ENCODE peak calls at places on chromosomes 6 and 20, in five cellular contexts. One of them, this sample, is unnamed.

GRCh38 chr6:4906293-4906941 is 97.4 kb downstream of the RPP40 start:
- DNase-seq in H9: no peak
- DNase-seq in H1: peak; percentile 28
- DNase-seq in neuronal stem cell: no peak
- DNase-seq in mesenchymal stem cell: no peak
- DNase-seq in this sample: no peak

GRCh38 chr20:41769650-41770049 is 151.5 kb upstream of the CHD6 start:
- DNase-seq in H1: peak; percentile 52
- DNase-seq in neuronal stem cell: no peak
- DNase-seq in H9: peak; percentile 60
- DNase-seq in mesenchymal stem cell: no peak
- DNase-seq in this sample: peak; percentile 6

GRCh38 chr6:81451787-81452186 is 300.7 kb downstream of the TENT5A start:
- DNase-seq in neuronal stem cell: peak; percentile 6
- DNase-seq in mesenchymal stem cell: peak; percentile 93
- DNase-seq in H1: no peak
- DNase-seq in H9: no peak
- DNase-seq in this sample: no peak

GRCh38 chr6:166497087-166497899 is 89.2 kb downstream of the RAMACL start:
- DNase-seq in mesenchymal stem cell: peak; percentile 37
- DNase-seq in H1: no peak
- DNase-seq in H9: no peak
- DNase-seq in neuronal stem cell: no peak
- DNase-seq in this sample: peak; percentile 18

GRCh38 chr6:104575536-104575935 is 284.2 kb downstream of the HACE1 start:
- DNase-seq in H1: no peak
- DNase-seq in neuronal stem cell: no peak
- DNase-seq in H9: no peak
- DNase-seq in mesenchymal stem cell: no peak
- DNase-seq in this sample: no peak

GRCh38 chr6:136774228-136775041 is 17.8 kb downstream of the MAP3K5 start:
- DNase-seq in mesenchymal stem cell: peak; percentile 81
- DNase-seq in H9: no peak
- DNase-seq in neuronal stem cell: no peak
- DNase-seq in H1: no peak
- DNase-seq in this sample: peak; percentile 43

GRCh38 chr6:35970181-35970580 is 49.3 kb upstream of the SRPK1 start:
- DNase-seq in H9: no peak
- DNase-seq in neuronal stem cell: no peak
- DNase-seq in H1: no peak
- DNase-seq in mesenchymal stem cell: peak; percentile 76
- DNase-seq in this sample: no peak

GRCh38 chr20:12012241-12013222 is 94.8 kb downstream of the BTBD3 start:
- DNase-seq in H1: peak; percentile 78
- DNase-seq in mesenchymal stem cell: peak; percentile 40
- DNase-seq in H9: peak; percentile 76
- DNase-seq in neuronal stem cell: peak; percentile 42
- DNase-seq in this sample: peak; percentile 60

GRCh38 chr6:121965739-121966138 is 433.7 kb upstream of the HSF2 start:
- DNase-seq in neuronal stem cell: no peak
- DNase-seq in H1: no peak
- DNase-seq in mesenchymal stem cell: no peak
- DNase-seq in H9: no peak
- DNase-seq in this sample: no peak

GRCh38 chr6:44943541-44943940 is 384.6 kb upstream of the RUNX2 start:
- DNase-seq in mesenchymal stem cell: no peak
- DNase-seq in H1: no peak
- DNase-seq in neuronal stem cell: no peak
- DNase-seq in H9: no peak
- DNase-seq in this sample: no peak

GRCh38 chr20:59835057-59835447 is 98.4 kb downstream of the SYCP2 start:
- DNase-seq in H1: peak; percentile 33
- DNase-seq in H9: no peak
- DNase-seq in mesenchymal stem cell: no peak
- DNase-seq in neuronal stem cell: no peak
- DNase-seq in this sample: no peak

GRCh38 chr6:84811351-84811750 is 47.0 kb upstream of the TBX18 start:
- DNase-seq in mesenchymal stem cell: no peak
- DNase-seq in H9: no peak
- DNase-seq in neuronal stem cell: no peak
- DNase-seq in H1: no peak
- DNase-seq in this sample: no peak

GRCh38 chr6:47477497-47478232 is at the start of gene CD2AP:
- DNase-seq in H9: peak; percentile 97
- DNase-seq in H1: peak; percentile 94
- DNase-seq in mesenchymal stem cell: peak; percentile 88
- DNase-seq in neuronal stem cell: peak; percentile 88
- DNase-seq in this sample: peak; percentile 84

GRCh38 chr6:7953753-7954152 is 43.2 kb upstream of the TXNDC5 start:
- DNase-seq in H9: no peak
- DNase-seq in mesenchymal stem cell: no peak
- DNase-seq in neuronal stem cell: no peak
- DNase-seq in H1: no peak
- DNase-seq in this sample: no peak

GRCh38 chr6:87196275-87196842 is 41.0 kb downstream of the ZNF292 start:
- DNase-seq in H9: no peak
- DNase-seq in H1: no peak
- DNase-seq in neuronal stem cell: no peak
- DNase-seq in mesenchymal stem cell: no peak
- DNase-seq in this sample: no peak

GRCh38 chr6:151067684-151068596 is 171.8 kb upstream of the AKAP12 start:
- DNase-seq in mesenchymal stem cell: peak; percentile 93
- DNase-seq in H1: peak; percentile 33
- DNase-seq in H9: no peak
- DNase-seq in neuronal stem cell: no peak
- DNase-seq in this sample: peak; percentile 91

GRCh38 chr20:3889489-3890409 is 562 bp downstream of the PANK2 start:
- DNase-seq in H9: no peak
- DNase-seq in neuronal stem cell: no peak
- DNase-seq in H1: peak; percentile 53
- DNase-seq in mesenchymal stem cell: peak; percentile 37
- DNase-seq in this sample: no peak

GRCh38 chr20:45011108-45011526 is 44.8 kb downstream of the STK4 start:
- DNase-seq in H9: peak; percentile 41
- DNase-seq in H1: peak; percentile 55
- DNase-seq in neuronal stem cell: peak; percentile 36
- DNase-seq in mesenchymal stem cell: peak; percentile 71
- DNase-seq in this sample: peak; percentile 75

GRCh38 chr6:9502991-9503761 is 911.7 kb downstream of the TFAP2A start:
- DNase-seq in mesenchymal stem cell: peak; percentile 70
- DNase-seq in H9: no peak
- DNase-seq in H1: no peak
- DNase-seq in neuronal stem cell: peak; percentile 17
- DNase-seq in this sample: no peak

GRCh38 chr6:35603326-35604202 is 85.2 kb downstream of the FKBP5 start:
- DNase-seq in neuronal stem cell: no peak
- DNase-seq in H9: no peak
- DNase-seq in mesenchymal stem cell: no peak
- DNase-seq in H1: no peak
- DNase-seq in this sample: no peak

GRCh38 chr6:14439419-14439818 is 321.8 kb downstream of the CD83 start:
- DNase-seq in H9: no peak
- DNase-seq in H1: no peak
- DNase-seq in neuronal stem cell: no peak
- DNase-seq in mesenchymal stem cell: no peak
- DNase-seq in this sample: no peak

GRCh38 chr6:142913511-142914047 is 31.4 kb downstream of the HIVEP2 start:
- DNase-seq in H9: no peak
- DNase-seq in H1: no peak
- DNase-seq in mesenchymal stem cell: no peak
- DNase-seq in neuronal stem cell: no peak
- DNase-seq in this sample: peak; percentile 26

GRCh38 chr20:57663681-57664451 is 43.6 kb upstream of the ZBP1 start:
- DNase-seq in mesenchymal stem cell: no peak
- DNase-seq in neuronal stem cell: no peak
- DNase-seq in H9: no peak
- DNase-seq in H1: no peak
- DNase-seq in this sample: no peak

GRCh38 chr20:2164966-2165365 is 63.3 kb downstream of the STK35 start:
- DNase-seq in neuronal stem cell: no peak
- DNase-seq in mesenchymal stem cell: no peak
- DNase-seq in H1: no peak
- DNase-seq in H9: peak; percentile 23
- DNase-seq in this sample: no peak

GRCh38 chr6:46781478-46782378 is 11.5 kb upstream of the MEP1A start:
- DNase-seq in H9: no peak
- DNase-seq in neuronal stem cell: peak; percentile 54
- DNase-seq in H1: no peak
- DNase-seq in mesenchymal stem cell: peak; percentile 62
- DNase-seq in this sample: peak; percentile 66

GRCh38 chr20:22563062-22563965 is 21.1 kb downstream of the FOXA2 start:
- DNase-seq in H9: no peak
- DNase-seq in mesenchymal stem cell: no peak
- DNase-seq in neuronal stem cell: no peak
- DNase-seq in H1: no peak
- DNase-seq in this sample: no peak

GRCh38 chr20:9514461-9515210 is at the start of gene LAMP5:
- DNase-seq in neuronal stem cell: peak; percentile 72
- DNase-seq in mesenchymal stem cell: peak; percentile 10
- DNase-seq in H9: peak; percentile 86
- DNase-seq in H1: peak; percentile 80
- DNase-seq in this sample: no peak

GRCh38 chr6:2245954-2246863 is 804 bp upstream of the GMDS start:
- DNase-seq in neuronal stem cell: no peak
- DNase-seq in H9: peak; percentile 70
- DNase-seq in mesenchymal stem cell: peak; percentile 43
- DNase-seq in H1: no peak
- DNase-seq in this sample: peak; percentile 75

GRCh38 chr6:156804402-156804801 is 27.2 kb downstream of the ARID1B start:
- DNase-seq in neuronal stem cell: no peak
- DNase-seq in mesenchymal stem cell: no peak
- DNase-seq in H9: no peak
- DNase-seq in H1: no peak
- DNase-seq in this sample: no peak

GRCh38 chr6:167892835-167893234 is 66.1 kb downstream of the AFDN start:
- DNase-seq in mesenchymal stem cell: no peak
- DNase-seq in H1: no peak
- DNase-seq in H9: peak; percentile 68
- DNase-seq in neuronal stem cell: peak; percentile 27
- DNase-seq in this sample: no peak

GRCh38 chr6:142845143-142845571 is 99.8 kb downstream of the HIVEP2 start:
- DNase-seq in H1: no peak
- DNase-seq in H9: no peak
- DNase-seq in neuronal stem cell: no peak
- DNase-seq in mesenchymal stem cell: peak; percentile 62
- DNase-seq in this sample: no peak

DNA sequence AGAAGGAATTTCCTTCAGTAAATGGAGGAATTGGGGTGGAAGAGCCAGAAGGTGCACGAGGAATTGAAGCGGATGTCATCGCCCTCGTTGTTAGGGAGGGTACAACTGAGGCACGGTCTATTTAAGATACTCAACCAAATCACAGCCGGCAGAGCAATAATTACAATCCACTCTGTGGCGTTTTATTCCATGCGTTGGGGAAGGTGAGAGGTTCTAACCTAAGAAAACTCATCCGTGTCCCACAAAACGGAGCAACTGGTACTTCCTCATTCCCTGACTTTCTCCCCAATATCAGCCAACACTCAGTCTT is 802 bp upstream of the RRBP1 start:
- DNase-seq in mesenchymal stem cell: no peak
- DNase-seq in neuronal stem cell: no peak
- DNase-seq in H9: no peak
- DNase-seq in H1: no peak
- DNase-seq in this sample: no peak
- H3K18ac ChIP-seq in mesenchymal stem cell: peak overlapping the region; percentile 89
- H3K18ac ChIP-seq in neuronal stem cell: no peak overlapping the region
- H3K18ac ChIP-seq in H9: no peak overlapping the region
- H3K18ac ChIP-seq in H1: peak overlapping the region; percentile 60
- H3K18ac ChIP-seq in this sample: no peak overlapping the region

GRCh38 chr6:22551280-22551679 is 18.1 kb upstream of the HDGFL1 start:
- DNase-seq in neuronal stem cell: no peak
- DNase-seq in H9: no peak
- DNase-seq in mesenchymal stem cell: no peak
- DNase-seq in H1: no peak
- DNase-seq in this sample: no peak
- H2BK120ac ChIP-seq in neuronal stem cell: no peak overlapping the region
- H2BK120ac ChIP-seq in H9: no peak overlapping the region
- H2BK120ac ChIP-seq in mesenchymal stem cell: no peak overlapping the region
- H2BK120ac ChIP-seq in H1: no peak overlapping the region
- H2BK120ac ChIP-seq in this sample: no peak overlapping the region

GRCh38 chr20:36065427-36065998 is 89.0 kb upstream of the EPB41L1 start:
- DNase-seq in mesenchymal stem cell: no peak
- DNase-seq in H1: no peak
- DNase-seq in neuronal stem cell: no peak
- DNase-seq in H9: peak; percentile 34
- DNase-seq in this sample: no peak
- H2BK12ac ChIP-seq in mesenchymal stem cell: peak overlapping the region; percentile 4
- H2BK12ac ChIP-seq in H1: no peak overlapping the region
- H2BK12ac ChIP-seq in neuronal stem cell: no peak overlapping the region
- H2BK12ac ChIP-seq in H9: no peak overlapping the region
- H2BK12ac ChIP-seq in this sample: peak overlapping the region; percentile 16

DNA sequence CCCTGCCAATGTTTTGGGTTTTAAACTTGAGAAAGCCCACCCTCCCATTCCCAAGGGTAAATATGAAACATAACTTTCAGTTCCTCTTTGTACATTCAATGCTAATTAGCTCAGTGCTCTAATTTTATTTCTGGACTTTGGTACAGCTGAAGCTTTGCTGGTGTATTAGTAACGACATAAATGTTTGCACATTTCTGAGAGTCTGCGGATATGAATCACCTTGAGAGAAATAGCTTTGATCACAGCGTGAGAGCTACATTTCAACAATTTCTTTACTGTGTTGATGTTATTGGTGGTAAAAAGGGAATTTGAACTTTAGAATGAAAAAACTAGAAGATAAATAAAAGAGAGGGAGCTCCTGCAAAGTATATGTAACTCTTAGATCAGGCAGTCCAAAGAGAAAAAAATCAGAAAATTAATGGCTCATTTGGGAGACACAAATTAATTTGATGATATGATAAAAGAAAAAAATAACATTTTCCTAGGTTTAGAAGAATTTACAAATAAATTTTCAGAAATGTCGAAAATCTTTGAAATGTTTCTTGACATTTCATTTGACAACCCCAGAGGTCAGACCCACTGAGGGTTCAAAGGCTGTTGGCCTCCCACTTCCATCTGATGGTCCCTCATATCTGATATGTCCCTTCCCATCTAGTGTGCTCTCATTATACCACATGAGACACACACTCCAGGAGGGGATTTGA is 38.5 kb upstream of the CAP2 start:
- DNase-seq in H9: no peak
- DNase-seq in neuronal stem cell: no peak
- DNase-seq in H1: no peak
- DNase-seq in mesenchymal stem cell: peak; percentile 22
- DNase-seq in this sample: peak; percentile 80
- H3K18ac ChIP-seq in H9: no peak overlapping the region
- H3K18ac ChIP-seq in neuronal stem cell: no peak overlapping the region
- H3K18ac ChIP-seq in H1: no peak overlapping the region
- H3K18ac ChIP-seq in mesenchymal stem cell: no peak overlapping the region
- H3K18ac ChIP-seq in this sample: no peak overlapping the region